ENCODE peak calls at places on chromosomes 7 and 10, in seven cellular contexts. T is H1, I is transverse colon, M is uterus, B is body of pancreas, Q is ovary, D is sigmoid colon. U is an unnamed sample.

GRCh38 chr7:2166625-2167280 is 66.0 kb downstream of the MAD1L1 start:
- DNase-seq in T (no peak), I (no peak), M (no peak), B (no peak), Q (peak; percentile 30), D (no peak), U (no peak)

GRCh38 chr10:70048309-70048708 is 4.3 kb upstream of the MACROH2A2 start:
- DNase-seq in T (no peak), I (no peak), M (no peak), B (no peak), Q (no peak), D (no peak), U (no peak)

GRCh38 chr7:52362521-52362920 is 672.9 kb upstream of the POM121L12 start:
- DNase-seq in T (no peak), I (no peak), M (no peak), B (no peak), Q (no peak), D (no peak), U (no peak)

GRCh38 chr7:1312098-1313070 is 79.7 kb downstream of the UNCX start:
- DNase-seq in T (no peak), I (no peak), M (no peak), B (no peak), Q (no peak), D (peak; percentile 30), U (no peak)

GRCh38 chr10:131127610-131128009 is 183.9 kb downstream of the TCERG1L start:
- DNase-seq in T (no peak), I (no peak), M (no peak), B (no peak), Q (no peak), D (no peak), U (no peak)

GRCh38 chr10:94012834-94013830 is 19.4 kb downstream of the PLCE1 start:
- DNase-seq in T (no peak), I (no peak), M (no peak), B (no peak), Q (no peak), D (no peak), U (no peak)

GRCh38 chr7:3922175-3922635 is 621.2 kb downstream of the SDK1 start:
- DNase-seq in T (peak; percentile 34), I (peak; percentile 16), M (no peak), B (peak; percentile 44), Q (no peak), D (no peak), U (peak; percentile 13)

GRCh38 chr7:142809671-142810070 is 38.9 kb downstream of the PRSS2 start:
- DNase-seq in T (no peak), I (no peak), M (no peak), B (no peak), Q (no peak), D (no peak), U (no peak)

GRCh38 chr7:102146989-102147388 is 139.7 kb upstream of the SH2B2 start:
- DNase-seq in T (no peak), I (no peak), M (peak; percentile 44), B (no peak), Q (peak; percentile 64), D (no peak), U (no peak)

GRCh38 chr7:134044682-134045081 is 82.5 kb upstream of the LRGUK start:
- DNase-seq in T (no peak), I (no peak), M (no peak), B (no peak), Q (no peak), D (no peak), U (no peak)

GRCh38 chr7:46220066-46220630 is 299.1 kb upstream of the IGFBP3 start:
- DNase-seq in T (no peak), I (no peak), M (no peak), B (no peak), Q (no peak), D (no peak), U (no peak)

GRCh38 chr7:12629816-12630614 is 57.4 kb upstream of the ARL4A start:
- DNase-seq in T (no peak), I (no peak), M (no peak), B (no peak), Q (no peak), D (no peak), U (no peak)

GRCh38 chr10:392705-393037 is 257.4 kb downstream of the ZMYND11 start:
- DNase-seq in T (no peak), I (no peak), M (no peak), B (no peak), Q (no peak), D (no peak), U (no peak)

GRCh38 chr7:98923512-98923911 is 45.2 kb downstream of the TRRAP start:
- DNase-seq in T (no peak), I (no peak), M (no peak), B (no peak), Q (no peak), D (no peak), U (no peak)

GRCh38 chr7:123580406-123581161 is 21.0 kb upstream of the ASB15 start:
- DNase-seq in T (no peak), I (no peak), M (no peak), B (no peak), Q (no peak), D (no peak), U (no peak)

GRCh38 chr7:99173787-99174186 is 29.9 kb upstream of the SMURF1 start:
- DNase-seq in T (no peak), I (no peak), M (no peak), B (no peak), Q (no peak), D (no peak), U (no peak)

GRCh38 chr7:46253500-46253899 is 332.4 kb upstream of the IGFBP3 start:
- DNase-seq in T (no peak), I (no peak), M (no peak), B (no peak), Q (no peak), D (no peak), U (no peak)

GRCh38 chr10:65325913-65326312 is 1599.9 kb upstream of the LRRTM3 start:
- DNase-seq in T (peak; percentile 39), I (no peak), M (no peak), B (no peak), Q (no peak), D (no peak), U (no peak)

GRCh38 chr10:110792476-110792875 is 79.3 kb upstream of the PDCD4 start:
- DNase-seq in T (no peak), I (no peak), M (no peak), B (no peak), Q (no peak), D (no peak), U (no peak)

DNA sequence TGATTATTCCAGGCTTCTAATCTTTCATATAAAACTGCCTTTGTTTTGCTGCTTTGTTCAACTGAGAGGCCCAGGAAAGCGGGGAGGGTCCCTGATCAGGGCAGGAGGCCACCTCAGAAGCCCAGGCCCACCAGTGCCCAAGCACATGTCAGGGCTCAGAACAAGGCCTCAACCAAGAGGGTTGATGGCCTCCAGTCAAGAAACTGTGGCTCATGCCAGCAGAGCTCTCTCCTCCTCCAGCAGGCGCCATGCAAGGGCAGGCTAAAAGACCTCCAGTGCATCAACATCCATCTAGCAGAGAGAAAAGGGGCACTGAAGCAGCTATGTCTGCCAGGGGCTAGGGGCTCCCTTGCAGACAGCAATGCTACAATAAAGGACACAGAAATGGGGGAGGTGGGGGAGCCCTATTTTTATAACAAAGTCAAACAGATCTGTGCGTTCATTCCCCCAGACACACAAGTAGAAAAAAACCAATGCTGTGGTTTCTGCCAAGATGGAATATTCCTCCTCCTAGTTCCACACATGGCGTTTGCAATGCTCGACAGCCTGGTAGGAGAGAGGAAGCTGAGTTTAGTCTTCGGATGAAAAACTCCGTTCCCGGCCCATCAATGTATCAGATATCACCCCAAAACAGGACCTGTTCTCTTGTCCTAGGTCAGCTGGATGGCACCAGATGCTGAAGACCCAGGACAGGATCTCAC is 34.0 kb downstream of the PSAP start:
- DNase-seq in T (no peak), I (no peak), M (no peak), B (no peak), Q (no peak), D (no peak), U (no peak)
- H3K36me3 ChIP-seq in T (peaks cover 59% of the 10 kb centered on the region), I (peaks cover 49% of the 10 kb centered on the region), M (no peaks in the 10 kb centered on the region), B (peaks cover 35% of the 10 kb centered on the region), Q (no peaks in the 10 kb centered on the region), D (peaks cover 72% of the 10 kb centered on the region), U (peaks cover 18% of the 10 kb centered on the region)

DNA sequence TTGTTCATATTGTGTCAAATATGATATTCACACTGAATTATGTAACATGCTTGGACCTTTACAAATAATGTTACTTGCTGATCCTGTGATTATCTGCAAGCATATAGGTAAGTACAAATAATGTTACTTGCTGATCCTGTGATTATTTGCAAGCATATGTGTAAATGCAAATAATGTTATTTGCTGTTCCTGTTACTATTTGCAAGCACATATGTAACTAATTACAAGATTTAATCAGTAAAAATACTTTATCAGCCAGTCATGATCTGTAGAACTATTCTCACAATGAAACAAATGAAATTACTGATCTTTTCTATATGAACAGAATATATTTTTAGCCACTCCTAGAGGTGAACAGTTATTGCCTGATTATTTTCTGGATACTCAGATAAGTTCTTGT is 44.7 kb upstream of the NPY start:
- DNase-seq in T (no peak), I (no peak), M (no peak), B (no peak), Q (no peak), D (no peak), U (no peak)
- TF ChIP-seq POLR2A in T (no peak), I (no peak), M (no peak), B (no peak), Q (no peak), D (no peak), U (no peak)

GRCh38 chr10:33310853-33311252 is 23.6 kb downstream of the NRP1 start:
- DNase-seq in T (no peak), I (no peak), M (no peak), B (no peak), Q (no peak), D (no peak), U (no peak)

GRCh38 chr10:33311640-33312039 is 22.8 kb downstream of the NRP1 start:
- DNase-seq in T (no peak), I (no peak), M (no peak), B (no peak), Q (no peak), D (no peak), U (no peak)

GRCh38 chr10:33314788-33315561 is 19.5 kb downstream of the NRP1 start:
- DNase-seq in T (no peak), I (no peak), M (no peak), B (no peak), Q (no peak), D (no peak), U (peak; percentile 52)

GRCh38 chr10:33320288-33320687 is 14.2 kb downstream of the NRP1 start:
- DNase-seq in T (no peak), I (no peak), M (no peak), B (no peak), Q (no peak), D (no peak), U (no peak)

GRCh38 chr10:33315891-33316290 is 18.6 kb downstream of the NRP1 start:
- DNase-seq in T (no peak), I (no peak), M (no peak), B (no peak), Q (no peak), D (no peak), U (no peak)
- H3K36me3 ChIP-seq in T (no peaks in the 10 kb centered on the region), I (no peaks in the 10 kb centered on the region), M (no peaks in the 10 kb centered on the region), B (no peaks in the 10 kb centered on the region), Q (no peaks in the 10 kb centered on the region), D (no peaks in the 10 kb centered on the region), U (no peaks in the 10 kb centered on the region)

DNA sequence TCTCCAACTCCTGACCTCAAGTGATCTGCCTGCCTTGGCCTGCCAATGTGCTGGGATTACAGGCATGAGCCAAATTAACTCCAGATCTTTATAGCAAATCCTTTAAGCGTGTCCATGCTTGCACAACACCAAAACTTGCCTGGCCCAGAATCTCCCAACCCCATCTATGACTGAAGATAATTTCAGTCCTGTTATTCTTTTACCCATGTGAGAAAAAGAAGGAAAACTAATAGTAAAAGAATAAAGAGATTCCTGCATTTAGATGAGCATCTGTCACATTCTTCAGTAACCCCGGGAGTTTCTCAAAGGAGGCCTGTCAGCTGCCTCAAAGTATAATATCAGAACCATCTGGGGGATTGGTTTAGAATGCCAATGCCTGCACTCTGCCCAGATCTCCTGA is 158.2 kb upstream of the KMT2E start:
- DNase-seq in T (no peak), I (no peak), M (no peak), B (no peak), Q (no peak), D (no peak), U (no peak)
- TF ChIP-seq POLR2A in T (no peak), I (no peak), M (no peak), B (no peak), Q (no peak), D (no peak), U (no peak)